ENCODE peak calls at places on chromosomes 3 and 15, in four cellular contexts. L is activated T-helper 1 cell treated with Interleukin-2 at 50 U/mL for 16 hours; N is posterior cingulate gyrus; E is CD8-positive, alpha-beta memory T cell. T is an unnamed sample.

GRCh38 chr3:96966181-96966929 is 152.0 kb downstream of the EPHA6 start:
- DNase-seq in N (no peak), E (no peak), L (no peak), T (no peak)

GRCh38 chr3:172140499-172141391 is 101.4 kb downstream of the FNDC3B start:
- DNase-seq in N (no peak), E (no peak), L (no peak), T (no peak)

GRCh38 chr3:45056608-45057301 is 30.7 kb downstream of the CLEC3B start:
- DNase-seq in E (no peak), N (no peak), L (no peak), T (no peak)

GRCh38 chr3:127964053-127964452 is 49.0 kb downstream of the KBTBD12 start:
- DNase-seq in E (no peak), L (no peak), N (no peak), T (no peak)

GRCh38 chr3:128112406-128112968 is 11.1 kb downstream of the RUVBL1 start:
- DNase-seq in E (peak), L (peak), N (no peak), T (peak)

GRCh38 chr3:133437391-133438093 is 37.7 kb downstream of the BFSP2 start:
- DNase-seq in N (no peak), L (no peak), E (no peak), T (no peak)

GRCh38 chr15:63358296-63359029 is 23.2 kb downstream of the CA12 start:
- DNase-seq in N (no peak), L (no peak), E (no peak), T (no peak)

GRCh38 chr3:177475266-177475665 is 278.0 kb upstream of the TBL1XR1 start:
- DNase-seq in E (no peak), N (no peak), L (no peak), T (no peak)

GRCh38 chr3:182810574-182811268 is 17.4 kb downstream of the ATP11B start:
- DNase-seq in E (no peak), L (no peak), N (no peak), T (no peak)

GRCh38 chr3:136778865-136779264 is 26.7 kb upstream of the STAG1 start:
- DNase-seq in E (no peak), N (no peak), L (no peak), T (no peak)

GRCh38 chr15:73763893-73764292 is 10.7 kb upstream of the INSYN1 start:
- DNase-seq in L (no peak), E (no peak), N (no peak), T (no peak)

GRCh38 chr3:10666621-10667020 is 149.4 kb upstream of the SLC6A11 start:
- DNase-seq in N (peak), E (no peak), L (no peak), T (no peak)

GRCh38 chr15:58545307-58546065 is 113.7 kb downstream of the LIPC start:
- DNase-seq in L (peak), N (no peak), E (no peak), T (no peak)

GRCh38 chr15:32709295-32710033 is 8.3 kb upstream of the GREM1 start:
- DNase-seq in N (no peak), E (no peak), L (no peak), T (no peak)

GRCh38 chr3:9750556-9751411 is 1.0 kb downstream of the OGG1 start:
- DNase-seq in E (no peak), N (no peak), L (no peak), T (no peak)

GRCh38 chr3:129239992-129240391 is 9.4 kb upstream of the COPG1 start:
- DNase-seq in L (no peak), N (no peak), E (no peak), T (no peak)

GRCh38 chr3:196215493-196215892 is 841 bp upstream of the SLC51A start:
- DNase-seq in N (no peak), E (no peak), L (no peak), T (no peak)

GRCh38 chr3:134331811-134332199 is 42.4 kb downstream of the AMOTL2 start:
- DNase-seq in N (no peak), E (no peak), L (no peak), T (no peak)

GRCh38 chr3:194939532-194939909 is 253.8 kb downstream of the FAM43A start:
- DNase-seq in L (no peak), N (no peak), E (no peak), T (no peak)

GRCh38 chr3:172334743-172335142 is 113.5 kb downstream of the GHSR start:
- DNase-seq in N (no peak), E (no peak), L (no peak), T (no peak)

GRCh38 chr15:31814082-31814481 is 216.2 kb upstream of the CHRNA7 start:
- DNase-seq in N (no peak), L (no peak), E (no peak), T (no peak)

GRCh38 chr3:60536420-60536819 is 714.8 kb downstream of the FHIT start:
- DNase-seq in N (no peak), E (no peak), L (no peak), T (no peak)

GRCh38 chr3:115961390-115961789 is 338.1 kb downstream of the GAP43 start:
- DNase-seq in E (no peak), L (no peak), N (peak), T (no peak)

GRCh38 chr3:35200056-35200455 is 439.3 kb upstream of the ARPP21 start:
- DNase-seq in L (no peak), N (no peak), E (no peak), T (no peak)

GRCh38 chr3:145882416-145882815 is 278.6 kb downstream of the PLOD2 start:
- DNase-seq in N (no peak), L (no peak), E (no peak), T (no peak)

GRCh38 chr15:56916825-56917477 is 1.5 kb upstream of the TCF12 start:
- DNase-seq in E (no peak), N (no peak), L (no peak), T (no peak)

T was measured in T-helper 22 cell.